ENCODE peak calls at places on chromosomes 4 and X, in seven cellular contexts. O, N, R, G, C, A and T are unnamed samples.

GRCh38 chr4:100742045-100742444 is 224.2 kb upstream of the EMCN start:
- DNase-seq in O (peak), G (peak), R (no peak), N (peak), A (peak), C (peak), T (peak)

GRCh38 chr4:4837921-4838601 is 21.4 kb upstream of the MSX1 start:
- DNase-seq in G (peak), N (no peak), A (no peak), C (no peak), O (no peak), R (no peak), T (no peak)

GRCh38 chrX:29478336-29479069 is 736.9 kb upstream of the MAGEB2 start:
- DNase-seq in O (no peak), N (peak), A (peak), R (no peak), C (no peak), G (peak), T (peak)

GRCh38 chrX:57135287-57135686 is 1.9 kb downstream of the SPIN2A start:
- DNase-seq in G (no peak), C (no peak), R (no peak), A (no peak), N (no peak), O (no peak), T (no peak)

GRCh38 chr4:66585767-66586166 is 915.5 kb upstream of the EPHA5 start:
- DNase-seq in C (no peak), O (peak), R (no peak), G (no peak), N (no peak), A (peak), T (no peak)

GRCh38 chr4:106266201-106266600 is 49.8 kb downstream of the TBCK start:
- DNase-seq in O (peak), R (no peak), N (peak), A (peak), C (peak), G (peak), T (peak)

GRCh38 chrX:40097101-40097491 is 662 bp downstream of the BCOR start:
- DNase-seq in R (no peak), G (peak), A (no peak), N (no peak), O (peak), C (no peak), T (no peak)

GRCh38 chr4:15506464-15506863 is 36.8 kb downstream of the CC2D2A start:
- DNase-seq in O (no peak), N (no peak), R (no peak), A (no peak), G (no peak), C (no peak), T (no peak)

GRCh38 chr4:182585321-182585720 is 331.9 kb downstream of the DCTD start:
- DNase-seq in O (no peak), A (no peak), N (no peak), G (peak), C (no peak), R (no peak), T (no peak)

GRCh38 chr4:35649784-35650183 is 594.5 kb downstream of the ARAP2 start:
- DNase-seq in C (no peak), O (no peak), A (no peak), R (no peak), N (no peak), G (no peak), T (no peak)

GRCh38 chr4:56871357-56871993 is 36.2 kb upstream of the REST start:
- DNase-seq in G (no peak), N (no peak), R (no peak), C (no peak), O (peak), A (no peak), T (no peak)

GRCh38 chrX:23736030-23736429 is 7.0 kb downstream of the ACOT9 start:
- DNase-seq in N (no peak), A (no peak), G (no peak), C (no peak), R (no peak), O (no peak), T (no peak)

GRCh38 chrX:9745417-9746115 is 20.1 kb downstream of the GPR143 start:
- DNase-seq in C (no peak), O (no peak), R (no peak), A (peak), N (no peak), G (no peak), T (no peak)

GRCh38 chr4:146520894-146521542 is 722 bp downstream of the SLC10A7 start:
- DNase-seq in O (peak), C (peak), R (no peak), G (peak), A (peak), N (peak), T (no peak)

GRCh38 chrX:80810365-80810978 is 795 bp upstream of the BRWD3 start:
- DNase-seq in N (no peak), G (no peak), O (no peak), A (peak), C (no peak), R (no peak), T (no peak)

GRCh38 chrX:108359811-108360602 is 78.2 kb downstream of the COL4A6 start:
- DNase-seq in C (no peak), A (no peak), N (no peak), R (no peak), O (no peak), G (no peak), T (no peak)

GRCh38 chr4:40201898-40202297 is 5.1 kb downstream of the RHOH start:
- DNase-seq in C (no peak), N (no peak), G (no peak), A (no peak), R (no peak), O (no peak), T (no peak)

GRCh38 chr4:1154126-1154522 is 18.3 kb downstream of the SPON2 start:
- DNase-seq in R (no peak), A (no peak), G (no peak), O (no peak), N (no peak), C (no peak), T (no peak)

GRCh38 chrX:124211312-124211942 is 121.0 kb upstream of the TEX13D start:
- DNase-seq in O (peak), C (peak), A (peak), G (peak), N (peak), R (no peak), T (peak)

GRCh38 chr4:8394806-8395205 is 45.7 kb downstream of the ACOX3 start:
- DNase-seq in G (no peak), O (no peak), N (no peak), C (no peak), R (no peak), A (no peak), T (no peak)

GRCh38 chrX:13774696-13775095 is 40.1 kb downstream of the OFD1 start:
- DNase-seq in G (no peak), O (peak), N (no peak), A (no peak), C (no peak), R (no peak), T (no peak)

GRCh38 chr4:22299678-22300077 is 216.2 kb downstream of the ADGRA3 start:
- DNase-seq in O (no peak), N (no peak), G (no peak), C (no peak), R (no peak), A (no peak), T (no peak)

GRCh38 chr4:7041851-7042696 is 1.1 kb upstream of the TADA2B start:
- DNase-seq in R (no peak), A (no peak), N (no peak), G (no peak), O (peak), C (no peak), T (no peak)

GRCh38 chrX:57366430-57366829 is 79.9 kb downstream of the FAAH2 start:
- DNase-seq in A (no peak), R (no peak), C (no peak), G (no peak), N (no peak), O (no peak), T (no peak)

GRCh38 chr4:5816101-5816500 is 76.8 kb downstream of the CRMP1 start:
- DNase-seq in C (no peak), R (no peak), N (no peak), A (no peak), O (no peak), G (no peak), T (no peak)

GRCh38 chr4:10160280-10160856 is 43.8 kb upstream of the WDR1 start:
- DNase-seq in A (no peak), G (no peak), O (no peak), C (no peak), N (no peak), R (no peak), T (peak)

GRCh38 chr4:139800082-139800481 is 134.5 kb downstream of the MGST2 start:
- DNase-seq in C (no peak), G (no peak), N (no peak), A (no peak), R (no peak), O (no peak), T (no peak)

GRCh38 chr4:183192566-183192965 is 93.5 kb downstream of the WWC2 start:
- DNase-seq in C (no peak), O (no peak), G (no peak), R (no peak), N (no peak), A (no peak), T (no peak)

GRCh38 chrX:3951859-3952258 is 238.4 kb upstream of the PRKX start:
- DNase-seq in O (no peak), A (no peak), G (no peak), C (no peak), R (no peak), N (no peak), T (no peak)